ENCODE peak calls at places on chromosomes 6 and 20, in ten cellular contexts. W is choroid plexus epithelial cell; T is spleen; N is fibroblast of the aortic adventitia; H is CD4-positive, alpha-beta T cell; K is progenitor cell of endocrine pancreas; I is astrocyte; M is lower lobe of right lung; S is lower leg skin; B is thoracic aorta. R is an unnamed sample.

GRCh38 chr6:168035098-168035660 is 37.7 kb downstream of the KIF25 start:
- DNase-seq in T (peak; percentile 81), N (peak; percentile 61), H (no peak), S (peak; percentile 42), M (peak; percentile 72), W (peak; percentile 86), B (no peak), K (peak; percentile 40), I (peak; percentile 78), R (no peak)

GRCh38 chr6:141024526-141024925 is 1108.2 kb upstream of the GJE1 start:
- DNase-seq in B (no peak), S (no peak), T (no peak), K (no peak), W (peak; percentile 18), H (no peak), I (no peak), M (no peak), N (peak; percentile 27), R (no peak)

GRCh38 chr6:150528648-150529285 is 70.9 kb upstream of the PLEKHG1 start:
- DNase-seq in T (peak; percentile 85), W (peak; percentile 55), H (no peak), K (no peak), I (peak; percentile 53), N (peak; percentile 9), B (no peak), M (no peak), S (peak; percentile 24), R (no peak)

GRCh38 chr6:89392823-89393222 is 19.2 kb downstream of the RRAGD start:
- DNase-seq in M (no peak), S (no peak), T (no peak), W (no peak), N (no peak), H (no peak), B (no peak), K (no peak), I (no peak), R (no peak)

GRCh38 chr6:6834356-6835342 is 246.1 kb downstream of the LY86 start:
- DNase-seq in M (peak; percentile 61), S (no peak), I (no peak), H (no peak), T (no peak), W (no peak), N (peak; percentile 12), B (no peak), K (no peak), R (no peak)

GRCh38 chr20:24741673-24742072 is 207.4 kb upstream of the CST7 start:
- DNase-seq in H (no peak), B (no peak), M (no peak), S (no peak), T (no peak), W (no peak), I (no peak), N (no peak), K (no peak), R (no peak)

GRCh38 chr6:154249499-154250298 is 106.9 kb downstream of the IPCEF1 start:
- DNase-seq in T (no peak), M (no peak), K (no peak), B (no peak), W (no peak), I (no peak), S (no peak), N (no peak), H (no peak), R (peak; percentile 61)

GRCh38 chr20:53579581-53580375 is 13.9 kb downstream of the ZNF217 start:
- DNase-seq in N (peak; percentile 93), S (no peak), B (no peak), H (no peak), M (peak; percentile 42), I (peak; percentile 66), K (no peak), T (no peak), W (peak; percentile 71), R (no peak)

GRCh38 chr20:58073945-58074920 is 154.2 kb downstream of the ANKRD60 start:
- DNase-seq in W (peak; percentile 37), T (peak; percentile 30), I (peak; percentile 72), N (peak; percentile 39), B (no peak), M (no peak), S (peak; percentile 58), H (no peak), K (no peak), R (no peak)

GRCh38 chr20:10643560-10643873 is 30.3 kb downstream of the JAG1 start:
- DNase-seq in W (no peak), S (no peak), T (no peak), H (no peak), N (no peak), M (no peak), K (no peak), B (no peak), I (no peak), R (no peak)

GRCh38 chr20:51366155-51366886 is 176.2 kb downstream of the NFATC2 start:
- DNase-seq in K (no peak), T (peak; percentile 41), I (peak; percentile 100), S (peak; percentile 71), H (no peak), M (no peak), W (peak; percentile 99), N (peak; percentile 99), B (peak; percentile 88), R (no peak)

GRCh38 chr6:39309942-39310531 is 4.2 kb downstream of the KCNK17 start:
- DNase-seq in T (peak; percentile 88), K (peak; percentile 73), B (no peak), S (peak; percentile 53), H (peak; percentile 25), M (peak; percentile 74), W (peak; percentile 84), N (peak; percentile 73), I (peak; percentile 18), R (peak; percentile 84)

GRCh38 chr20:4740774-4741431 is 19.2 kb downstream of the PRND start:
- DNase-seq in B (no peak), K (peak; percentile 57), T (no peak), H (peak; percentile 57), S (no peak), I (no peak), M (no peak), W (peak; percentile 65), N (peak; percentile 57), R (peak; percentile 54)

GRCh38 chr6:107656883-107657282 is 167.0 kb downstream of the SOBP start:
- DNase-seq in B (no peak), W (no peak), S (no peak), M (no peak), N (no peak), H (no peak), K (no peak), I (no peak), T (no peak), R (no peak)

GRCh38 chr6:107657373-107657754 is 166.7 kb downstream of the SCML4 start:
- DNase-seq in M (no peak), K (no peak), T (no peak), W (no peak), I (no peak), B (no peak), S (no peak), N (no peak), H (no peak), R (no peak)

GRCh38 chr6:107658920-107659879 is 164.9 kb downstream of the SCML4 start:
- DNase-seq in W (peak; percentile 57), S (no peak), M (no peak), T (no peak), I (no peak), H (no peak), K (no peak), B (no peak), N (no peak), R (no peak)

GRCh38 chr6:107656381-107656780 is 166.5 kb downstream of the SOBP start:
- DNase-seq in W (peak; percentile 9), N (peak; percentile 39), I (no peak), K (no peak), T (no peak), H (no peak), B (no peak), S (no peak), M (no peak), R (no peak)

DNA sequence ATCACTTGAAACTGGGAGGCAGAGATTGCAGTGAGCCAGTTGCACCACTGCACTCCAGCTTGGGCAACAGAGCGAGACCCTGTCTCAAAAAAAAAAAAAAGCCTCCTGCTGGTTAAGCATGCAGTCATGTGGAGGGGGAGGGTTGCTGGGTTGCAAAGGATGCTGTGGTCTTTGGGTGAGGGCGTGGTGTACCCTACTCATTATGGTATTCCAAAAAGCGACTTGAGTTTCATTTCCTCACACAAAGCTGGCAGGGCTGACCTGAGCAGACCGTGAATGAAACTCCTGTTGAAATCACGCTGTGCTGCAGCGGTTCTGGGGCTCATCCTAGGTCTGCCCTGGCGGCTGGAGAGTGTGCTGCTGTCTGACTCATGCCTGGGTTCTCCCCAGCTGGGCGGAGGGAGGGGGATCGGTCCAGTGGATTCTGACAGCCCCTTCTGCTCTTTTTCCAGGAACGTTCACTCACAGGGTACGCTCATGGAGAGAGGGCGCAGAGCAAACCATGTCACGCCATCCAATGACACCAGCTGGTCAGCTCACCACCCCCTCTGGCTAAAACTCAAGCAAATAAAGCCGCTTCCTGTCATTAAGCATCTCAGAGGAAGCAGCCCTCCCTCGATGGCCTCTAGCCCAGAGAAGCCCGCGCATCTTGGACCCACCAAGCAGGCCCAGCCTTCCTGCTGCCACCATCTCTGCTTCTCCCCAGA is 166.2 kb downstream of the SCML4 start:
- DNase-seq in S (no peak), W (peak; percentile 88), I (peak; percentile 73), H (peak; percentile 22), M (peak; percentile 79), K (no peak), N (peak; percentile 71), B (no peak), T (peak; percentile 90), R (peak; percentile 66)
- TF ChIP-seq CTCF in S (no peak), W (peak; percentile 64), I (peak; percentile 23), H (no peak), M (peak; percentile 15), K (no peak), N (peak; percentile 58), B (no peak), T (peak; percentile 21), R (no peak)

GRCh38 chr6:16338577-16339262 is 100.3 kb downstream of the GMPR start:
- DNase-seq in N (peak; percentile 100), I (peak; percentile 99), T (no peak), B (peak; percentile 38), W (peak; percentile 96), H (no peak), M (no peak), K (no peak), S (peak; percentile 80), R (no peak)
- TF ChIP-seq CTCF in N (peak; percentile 92), I (peak; percentile 88), T (no peak), B (peak; percentile 44), W (peak; percentile 87), H (no peak), M (peak; percentile 33), K (peak; percentile 40), S (no peak), R (no peak)

GRCh38 chr6:122372647-122373046 is 26.8 kb upstream of the HSF2 start:
- DNase-seq in N (peak; percentile 30), S (no peak), T (no peak), M (no peak), B (no peak), I (no peak), K (no peak), H (no peak), W (peak; percentile 39), R (no peak)
- TF ChIP-seq CTCF in N (peak; percentile 23), S (no peak), T (no peak), M (no peak), B (no peak), I (no peak), K (peak; percentile 36), H (no peak), W (peak; percentile 48), R (no peak)

DNA sequence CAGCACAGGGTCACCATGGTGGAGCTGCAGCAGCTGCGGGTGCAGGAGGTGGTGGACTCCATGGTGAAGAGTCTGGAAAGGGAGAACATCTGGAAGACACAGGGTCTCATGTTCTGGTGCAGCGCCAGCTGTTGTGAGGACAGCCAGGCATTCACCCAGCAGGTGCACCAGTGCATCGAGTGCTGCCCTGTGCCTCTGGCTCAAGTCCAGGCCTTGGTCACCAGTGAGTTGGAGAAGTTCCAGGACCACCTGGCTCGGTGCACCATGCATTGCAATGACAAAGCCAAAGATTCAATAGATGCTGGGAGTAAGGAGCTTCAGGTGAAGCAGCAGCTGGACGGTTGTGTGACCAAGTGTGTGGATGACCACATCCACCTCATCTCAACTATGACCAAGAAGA is 22.9 kb upstream of the RIPK1 start:
- DNase-seq in I (no peak), H (no peak), N (no peak), S (no peak), M (no peak), K (no peak), T (no peak), B (no peak), W (no peak), R (no peak)
- TF ChIP-seq CTCF in I (no peak), H (no peak), N (no peak), S (no peak), M (no peak), K (no peak), T (no peak), B (no peak), W (no peak), R (no peak)